ENCODE peak calls at places on chromosome 5, in five cellular contexts. C is trophoblast cell, H is neuronal stem cell, W is IMR-90, S is mesenchymal stem cell. M is an unnamed sample.

GRCh38 chr5:43192558-43193170 is 639 bp downstream of the NIM1K start:
- DNase-seq in S (peak), W (peak), H (no peak), C (no peak), M (no peak)

GRCh38 chr5:145340099-145340498 is 495.0 kb downstream of the PRELID2 start:
- DNase-seq in S (no peak), H (no peak), W (no peak), C (no peak), M (no peak)

GRCh38 chr5:102845041-102845440 is 89.9 kb downstream of the PAM start:
- DNase-seq in S (peak), H (no peak), C (no peak), W (no peak), M (no peak)

GRCh38 chr5:1202026-1202797 is 817 bp downstream of the SLC6A19 start:
- DNase-seq in S (no peak), W (no peak), C (no peak), H (no peak), M (no peak)

GRCh38 chr5:180830253-180831138 is 27.9 kb upstream of the MGAT1 start:
- DNase-seq in S (no peak), H (no peak), C (peak), W (peak), M (peak)

GRCh38 chr5:37921452-37921851 is 81.6 kb upstream of the GDNF start:
- DNase-seq in H (no peak), C (no peak), W (no peak), S (no peak), M (no peak)

GRCh38 chr5:133144245-133144981 is 92.6 kb downstream of the HSPA4 start:
- DNase-seq in H (no peak), W (no peak), C (no peak), S (no peak), M (no peak)

GRCh38 chr5:11524188-11524587 is 380.1 kb downstream of the CTNND2 start:
- DNase-seq in W (no peak), C (no peak), H (peak), S (no peak), M (no peak)

GRCh38 chr5:134432677-134433359 is 21.1 kb upstream of the CDKN2AIPNL start:
- DNase-seq in W (peak), H (no peak), S (peak), C (no peak), M (peak)

GRCh38 chr5:96733771-96734498 is 71.8 kb downstream of the CAST start:
- DNase-seq in C (peak), H (no peak), S (no peak), W (peak), M (peak)

GRCh38 chr5:1707467-1707866 is 92.2 kb downstream of the MRPL36 start:
- DNase-seq in C (no peak), W (no peak), S (no peak), H (no peak), M (no peak)

GRCh38 chr5:73450041-73450598 is 1.5 kb upstream of the FOXD1 start:
- DNase-seq in H (no peak), S (no peak), C (no peak), W (no peak), M (no peak)

GRCh38 chr5:151896041-151896691 is 28.5 kb downstream of the GLRA1 start:
- DNase-seq in C (no peak), S (peak), H (no peak), W (peak), M (peak)

GRCh38 chr5:145385276-145385675 is 449.9 kb downstream of the PRELID2 start:
- DNase-seq in W (no peak), C (peak), S (no peak), H (no peak), M (no peak)

GRCh38 chr5:40030661-40031060 is 605.9 kb upstream of the DAB2 start:
- DNase-seq in S (no peak), C (no peak), H (no peak), W (no peak), M (no peak)

GRCh38 chr5:173498286-173498685 is 118.2 kb downstream of the BOD1 start:
- DNase-seq in C (peak), H (peak), W (peak), S (peak), M (no peak)

GRCh38 chr5:170305016-170305645 is 7.6 kb upstream of the LCP2 start:
- DNase-seq in S (no peak), H (no peak), W (no peak), C (no peak), M (no peak)

GRCh38 chr5:176870110-176870591 is 29.0 kb downstream of the HK3 start:
- DNase-seq in C (peak), S (peak), H (peak), W (peak), M (peak)

GRCh38 chr5:8332666-8333444 is 463.9 kb downstream of the MTRR start:
- DNase-seq in W (no peak), S (no peak), H (no peak), C (no peak), M (no peak)

DNA sequence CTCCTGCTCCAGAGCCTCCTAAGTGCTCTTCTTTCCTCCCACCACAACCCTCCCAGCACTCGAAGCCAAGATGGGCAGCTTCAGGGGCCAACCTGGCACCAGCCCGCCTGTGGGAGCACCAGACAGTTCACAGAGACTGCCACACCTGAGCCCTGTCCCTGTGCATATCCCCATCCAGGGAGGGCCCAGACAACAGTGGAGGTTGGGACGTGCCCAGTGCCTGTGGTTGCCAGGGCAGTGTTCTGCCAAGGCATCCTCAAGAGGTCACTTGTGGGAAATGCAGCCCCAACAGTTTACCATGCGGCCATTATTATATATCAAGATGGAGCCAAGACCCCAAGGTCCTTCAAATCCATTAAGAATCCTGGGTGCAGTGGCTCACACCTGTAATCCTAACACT is 23.0 kb upstream of the TRIO start:
- DNase-seq in S (no peak), H (no peak), C (no peak), W (no peak), M (no peak)
- H3K27ac ChIP-seq in S (no peak), H (no peak), C (no peak), W (no peak), M (no peak)

GRCh38 chr5:76854644-76855043 is 4.8 kb downstream of the S100Z start:
- DNase-seq in H (no peak), S (no peak), C (no peak), W (no peak), M (no peak)
- H2BK5ac ChIP-seq in H (no peak), S (no peak), C (no peak), W (no peak), M (no peak)

DNA sequence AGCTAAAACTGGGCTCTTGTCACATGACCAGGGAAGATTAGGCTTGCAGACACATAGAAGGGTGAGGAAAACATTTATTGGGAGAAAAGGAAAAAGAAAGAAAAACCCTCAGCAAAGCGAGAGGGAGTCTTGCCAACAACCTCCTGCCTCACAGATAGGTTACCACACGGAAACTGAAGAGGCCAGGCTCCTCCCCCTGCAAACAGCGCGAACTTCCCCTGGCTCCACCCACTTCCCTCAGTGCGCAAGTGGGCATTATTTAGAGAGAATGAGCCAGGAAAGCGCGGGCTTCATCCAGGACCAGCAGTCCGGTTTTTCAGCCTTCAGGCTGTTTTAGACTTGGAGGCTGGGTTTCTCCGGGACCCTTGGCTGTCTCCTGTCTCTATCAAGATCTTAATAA is 70.3 kb downstream of the STK32A start:
- DNase-seq in H (no peak), S (no peak), C (no peak), W (no peak), M (no peak)
- H3K27ac ChIP-seq in H (no peak), S (no peak), C (no peak), W (no peak), M (no peak)

GRCh38 chr5:165137701-165138100 is 1632.3 kb downstream of the MAT2B start:
- DNase-seq in C (no peak), S (no peak), H (no peak), W (no peak), M (no peak)

GRCh38 chr5:165138261-165138660 is 1632.8 kb downstream of the MAT2B start:
- DNase-seq in S (peak), W (no peak), H (peak), C (no peak), M (no peak)

GRCh38 chr5:165135551-165135950 is 1630.1 kb downstream of the MAT2B start:
- DNase-seq in W (no peak), C (no peak), H (no peak), S (no peak), M (no peak)

GRCh38 chr5:165130656-165131055 is 1625.2 kb downstream of the MAT2B start:
- DNase-seq in S (no peak), H (no peak), W (peak), C (no peak), M (no peak)

GRCh38 chr5:165134146-165134545 is 1628.7 kb downstream of the MAT2B start:
- DNase-seq in S (peak), W (no peak), C (no peak), H (no peak), M (no peak)
- H2BK5ac ChIP-seq in S (no peak), W (no peak), C (no peak), H (no peak), M (no peak)